ENCODE peak calls at places on chromosomes 12 and 14, in four cellular contexts. One of them, this sample, is unnamed. For H3K27me3, the result is how much of the 10 kb centered on the place peaks cover.

GRCh38 chr14:67883717-67884116 is 64.1 kb downstream of the RAD51B start:
- DNase-seq in ascending aorta: no peak
- DNase-seq in right atrium auricular region: no peak
- DNase-seq in esophagus squamous epithelium: no peak
- DNase-seq in this sample: no peak

GRCh38 chr14:75634848-75635247 is 25.8 kb downstream of the ERG28 start:
- DNase-seq in ascending aorta: no peak
- DNase-seq in right atrium auricular region: no peak
- DNase-seq in esophagus squamous epithelium: no peak
- DNase-seq in this sample: no peak

GRCh38 chr14:34692348-34692747 is 22.0 kb downstream of the CFL2 start:
- DNase-seq in ascending aorta: no peak
- DNase-seq in right atrium auricular region: no peak
- DNase-seq in esophagus squamous epithelium: no peak
- DNase-seq in this sample: no peak

GRCh38 chr12:126668538-126668937 is 1598.4 kb upstream of the TMEM132C start:
- DNase-seq in ascending aorta: no peak
- DNase-seq in right atrium auricular region: no peak
- DNase-seq in esophagus squamous epithelium: no peak
- DNase-seq in this sample: no peak

GRCh38 chr14:21068521-21069387 is 1.4 kb upstream of the ARHGEF40 start:
- DNase-seq in ascending aorta: peak
- DNase-seq in right atrium auricular region: peak
- DNase-seq in esophagus squamous epithelium: no peak
- DNase-seq in this sample: no peak

GRCh38 chr12:15982471-15982870 is 71.3 kb downstream of the DERA start:
- DNase-seq in ascending aorta: no peak
- DNase-seq in right atrium auricular region: no peak
- DNase-seq in esophagus squamous epithelium: no peak
- DNase-seq in this sample: no peak

GRCh38 chr12:78938341-78939084 is 73.9 kb downstream of the SYT1 start:
- DNase-seq in ascending aorta: no peak
- DNase-seq in right atrium auricular region: no peak
- DNase-seq in esophagus squamous epithelium: no peak
- DNase-seq in this sample: no peak

GRCh38 chr14:52902971-52903385 is 47.9 kb downstream of the FERMT2 start:
- DNase-seq in ascending aorta: no peak
- DNase-seq in right atrium auricular region: no peak
- DNase-seq in esophagus squamous epithelium: no peak
- DNase-seq in this sample: no peak

GRCh38 chr12:68831272-68831671 is 23.3 kb downstream of the MDM2 start:
- DNase-seq in ascending aorta: no peak
- DNase-seq in right atrium auricular region: no peak
- DNase-seq in esophagus squamous epithelium: no peak
- DNase-seq in this sample: no peak

GRCh38 chr12:92468358-92469020 is 234.3 kb upstream of the PLEKHG7 start:
- DNase-seq in ascending aorta: no peak
- DNase-seq in right atrium auricular region: no peak
- DNase-seq in esophagus squamous epithelium: no peak
- DNase-seq in this sample: no peak

GRCh38 chr12:64796205-64796845 is 28.1 kb upstream of the TBC1D30 start:
- DNase-seq in ascending aorta: peak
- DNase-seq in right atrium auricular region: no peak
- DNase-seq in esophagus squamous epithelium: peak
- DNase-seq in this sample: no peak

GRCh38 chr14:101721951-101722661 is 39.4 kb upstream of the PPP2R5C start:
- DNase-seq in ascending aorta: peak
- DNase-seq in right atrium auricular region: peak
- DNase-seq in esophagus squamous epithelium: no peak
- DNase-seq in this sample: peak

GRCh38 chr12:47841506-47841905 is 21.8 kb upstream of the HDAC7 start:
- DNase-seq in ascending aorta: no peak
- DNase-seq in right atrium auricular region: no peak
- DNase-seq in esophagus squamous epithelium: no peak
- DNase-seq in this sample: no peak

GRCh38 chr12:92294676-92295440 is 149.2 kb upstream of the BTG1 start:
- DNase-seq in ascending aorta: no peak
- DNase-seq in right atrium auricular region: no peak
- DNase-seq in esophagus squamous epithelium: no peak
- DNase-seq in this sample: no peak

GRCh38 chr12:64457036-64457435 is 5.1 kb downstream of the TBK1 start:
- DNase-seq in ascending aorta: no peak
- DNase-seq in right atrium auricular region: no peak
- DNase-seq in esophagus squamous epithelium: no peak
- DNase-seq in this sample: no peak

GRCh38 chr14:71399057-71399487 is 491.8 kb downstream of the PCNX1 start:
- DNase-seq in ascending aorta: no peak
- DNase-seq in right atrium auricular region: no peak
- DNase-seq in esophagus squamous epithelium: no peak
- DNase-seq in this sample: no peak

GRCh38 chr14:63457498-63457897 is 85.7 kb downstream of the PPP2R5E start:
- DNase-seq in ascending aorta: no peak
- DNase-seq in right atrium auricular region: no peak
- DNase-seq in esophagus squamous epithelium: no peak
- DNase-seq in this sample: no peak

GRCh38 chr14:34387974-34388533 is 74.0 kb downstream of the SPTSSA start:
- DNase-seq in ascending aorta: no peak
- DNase-seq in right atrium auricular region: no peak
- DNase-seq in esophagus squamous epithelium: no peak
- DNase-seq in this sample: no peak

GRCh38 chr12:41940571-41940970 is 204.1 kb downstream of the GXYLT1 start:
- DNase-seq in ascending aorta: no peak
- DNase-seq in right atrium auricular region: no peak
- DNase-seq in esophagus squamous epithelium: no peak
- DNase-seq in this sample: no peak

GRCh38 chr14:99571303-99571986 is 32.6 kb downstream of the CCDC85C start:
- DNase-seq in ascending aorta: no peak
- DNase-seq in right atrium auricular region: no peak
- DNase-seq in esophagus squamous epithelium: no peak
- DNase-seq in this sample: no peak

GRCh38 chr14:59507063-59507751 is 22.9 kb downstream of the JKAMP start:
- DNase-seq in ascending aorta: peak
- DNase-seq in right atrium auricular region: no peak
- DNase-seq in esophagus squamous epithelium: no peak
- DNase-seq in this sample: no peak

GRCh38 chr12:32365473-32366064 is 33.8 kb upstream of the FGD4 start:
- DNase-seq in ascending aorta: peak
- DNase-seq in right atrium auricular region: no peak
- DNase-seq in esophagus squamous epithelium: no peak
- DNase-seq in this sample: no peak

GRCh38 chr14:74478996-74479635 is 14.0 kb downstream of the NPC2 start:
- DNase-seq in ascending aorta: no peak
- DNase-seq in right atrium auricular region: no peak
- DNase-seq in esophagus squamous epithelium: no peak
- DNase-seq in this sample: no peak

GRCh38 chr12:5022465-5023061 is 21.1 kb upstream of the KCNA5 start:
- DNase-seq in ascending aorta: no peak
- DNase-seq in right atrium auricular region: no peak
- DNase-seq in esophagus squamous epithelium: no peak
- DNase-seq in this sample: no peak

GRCh38 chr14:65432361-65432948 is 19.9 kb downstream of the FUT8 start:
- DNase-seq in ascending aorta: no peak
- DNase-seq in right atrium auricular region: no peak
- DNase-seq in esophagus squamous epithelium: no peak
- DNase-seq in this sample: no peak

GRCh38 chr14:35159742-35160409 is 37.5 kb downstream of the PRORP start:
- DNase-seq in ascending aorta: no peak
- DNase-seq in right atrium auricular region: no peak
- DNase-seq in esophagus squamous epithelium: no peak
- DNase-seq in this sample: no peak

GRCh38 chr12:110639336-110640178 is 25.6 kb downstream of the TCTN1 start:
- DNase-seq in ascending aorta: no peak
- DNase-seq in right atrium auricular region: no peak
- DNase-seq in esophagus squamous epithelium: no peak
- DNase-seq in this sample: no peak

GRCh38 chr12:105922670-105923102 is 216.1 kb downstream of the NUAK1 start:
- DNase-seq in ascending aorta: no peak
- DNase-seq in right atrium auricular region: no peak
- DNase-seq in esophagus squamous epithelium: no peak
- DNase-seq in this sample: no peak

GRCh38 chr12:62720661-62721330 is 214.2 kb downstream of the PPM1H start:
- DNase-seq in ascending aorta: no peak
- DNase-seq in right atrium auricular region: no peak
- DNase-seq in esophagus squamous epithelium: no peak
- DNase-seq in this sample: no peak

GRCh38 chr12:127191124-127191523 is 1075.8 kb upstream of the TMEM132C start:
- DNase-seq in ascending aorta: no peak
- DNase-seq in right atrium auricular region: no peak
- DNase-seq in esophagus squamous epithelium: no peak
- DNase-seq in this sample: no peak

GRCh38 chr12:79151956-79152355 is 287.4 kb downstream of the SYT1 start:
- DNase-seq in ascending aorta: no peak
- DNase-seq in right atrium auricular region: no peak
- DNase-seq in esophagus squamous epithelium: no peak
- DNase-seq in this sample: no peak

GRCh38 chr14:20427231-20428009 is 8.5 kb downstream of the KLHL33 start:
- DNase-seq in ascending aorta: no peak
- DNase-seq in right atrium auricular region: no peak
- DNase-seq in esophagus squamous epithelium: no peak
- DNase-seq in this sample: no peak

GRCh38 chr14:86892167-86892956 is 1100.6 kb downstream of the GALC start:
- DNase-seq in ascending aorta: no peak
- DNase-seq in right atrium auricular region: no peak
- DNase-seq in esophagus squamous epithelium: no peak
- DNase-seq in this sample: no peak

GRCh38 chr12:78431931-78432330 is 432.6 kb upstream of the SYT1 start:
- DNase-seq in ascending aorta: no peak
- DNase-seq in right atrium auricular region: no peak
- DNase-seq in esophagus squamous epithelium: no peak
- DNase-seq in this sample: no peak

DNA sequence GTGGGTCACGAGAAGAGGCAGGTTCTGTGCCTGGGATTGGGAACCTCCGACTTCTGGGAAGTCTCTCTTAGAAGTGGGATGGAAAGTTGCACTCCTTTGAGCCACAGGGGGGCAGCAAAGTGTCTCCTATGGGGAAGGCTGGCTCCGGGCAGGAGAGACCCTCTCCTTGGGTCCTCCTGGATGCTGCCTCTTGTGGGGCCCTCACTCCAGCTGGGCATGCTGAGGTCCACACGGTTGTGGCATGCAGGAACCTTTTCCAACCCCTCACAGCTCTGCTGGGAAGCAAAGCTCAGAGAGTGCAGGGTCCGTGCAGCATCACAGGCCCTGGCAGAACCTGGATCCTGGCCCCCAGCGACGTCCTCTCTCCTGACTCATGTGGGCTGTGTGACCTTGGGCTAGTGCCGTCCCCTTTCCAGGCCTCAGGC is 17.4 kb downstream of the SDSL start:
- DNase-seq in ascending aorta: no peak
- DNase-seq in right atrium auricular region: no peak
- DNase-seq in esophagus squamous epithelium: no peak
- DNase-seq in this sample: no peak
- TF ChIP-seq CTCF in ascending aorta: peak
- TF ChIP-seq CTCF in right atrium auricular region: peak
- TF ChIP-seq CTCF in esophagus squamous epithelium: no peak
- TF ChIP-seq CTCF in this sample: peak

GRCh38 chr14:92492261-92492660 is 21.3 kb upstream of the RIN3 start:
- DNase-seq in ascending aorta: peak
- DNase-seq in right atrium auricular region: peak
- DNase-seq in esophagus squamous epithelium: no peak
- DNase-seq in this sample: no peak

GRCh38 chr14:92491782-92492181 is 21.8 kb upstream of the RIN3 start:
- DNase-seq in ascending aorta: no peak
- DNase-seq in right atrium auricular region: no peak
- DNase-seq in esophagus squamous epithelium: no peak
- DNase-seq in this sample: no peak

GRCh38 chr14:92487513-92488133 is 26.0 kb upstream of the RIN3 start:
- DNase-seq in ascending aorta: no peak
- DNase-seq in right atrium auricular region: peak
- DNase-seq in esophagus squamous epithelium: no peak
- DNase-seq in this sample: no peak

GRCh38 chr14:92490239-92490959 is 23.2 kb upstream of the RIN3 start:
- DNase-seq in ascending aorta: peak
- DNase-seq in right atrium auricular region: peak
- DNase-seq in esophagus squamous epithelium: no peak
- DNase-seq in this sample: no peak

DNA sequence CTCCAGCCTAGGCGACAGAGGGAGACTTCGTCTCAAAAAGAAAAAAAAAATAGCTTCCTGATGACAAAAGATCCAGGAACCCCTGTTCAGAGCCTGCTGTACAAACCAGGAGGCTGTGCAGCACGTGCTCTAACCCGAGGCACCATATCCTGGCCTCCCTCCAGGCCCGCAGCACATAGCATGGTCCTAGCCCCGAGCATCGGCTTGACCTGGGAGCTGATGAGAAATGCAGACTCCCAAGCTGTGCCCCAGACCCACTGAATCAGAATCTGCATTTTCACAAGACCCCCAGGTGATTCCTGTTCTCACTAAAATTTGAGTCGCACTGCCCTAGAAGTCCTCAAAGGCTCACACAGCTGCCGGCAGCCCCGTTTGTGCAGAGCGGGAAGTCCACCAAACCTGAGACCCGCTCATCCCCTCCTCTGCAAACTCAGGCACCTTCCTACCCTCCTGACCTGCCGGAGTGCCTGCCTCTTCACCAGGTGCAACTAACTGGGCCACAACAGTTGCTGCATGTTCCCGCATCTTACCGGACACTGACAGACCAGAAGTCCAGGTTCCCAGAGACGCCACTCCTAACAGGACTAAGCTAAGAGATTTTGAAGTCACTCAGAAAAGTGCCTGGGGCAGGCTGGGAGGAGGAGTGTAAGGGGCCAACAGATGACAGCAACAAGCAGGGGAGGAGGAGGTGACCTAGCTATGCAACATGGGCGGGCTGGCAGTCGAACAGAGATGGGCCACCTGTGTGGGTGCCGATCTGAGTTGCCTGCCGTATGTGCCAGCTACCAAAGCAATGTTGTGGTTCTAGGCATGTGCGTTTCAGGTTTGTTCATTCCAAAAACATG is 24.0 kb upstream of the RIN3 start:
- DNase-seq in ascending aorta: peak
- DNase-seq in right atrium auricular region: peak
- DNase-seq in esophagus squamous epithelium: no peak
- DNase-seq in this sample: no peak
- H3K27ac ChIP-seq in ascending aorta: no peak
- H3K27ac ChIP-seq in right atrium auricular region: no peak
- H3K27ac ChIP-seq in esophagus squamous epithelium: peak
- H3K27ac ChIP-seq in this sample: peak

GRCh38 chr12:40681148-40681547 is 11.1 kb upstream of the CNTN1 start:
- DNase-seq in ascending aorta: no peak
- DNase-seq in right atrium auricular region: no peak
- DNase-seq in esophagus squamous epithelium: no peak
- DNase-seq in this sample: no peak
- H3K27me3 ChIP-seq in ascending aorta: under half
- H3K27me3 ChIP-seq in right atrium auricular region: under half
- H3K27me3 ChIP-seq in esophagus squamous epithelium: under half
- H3K27me3 ChIP-seq in this sample: under half

DNA sequence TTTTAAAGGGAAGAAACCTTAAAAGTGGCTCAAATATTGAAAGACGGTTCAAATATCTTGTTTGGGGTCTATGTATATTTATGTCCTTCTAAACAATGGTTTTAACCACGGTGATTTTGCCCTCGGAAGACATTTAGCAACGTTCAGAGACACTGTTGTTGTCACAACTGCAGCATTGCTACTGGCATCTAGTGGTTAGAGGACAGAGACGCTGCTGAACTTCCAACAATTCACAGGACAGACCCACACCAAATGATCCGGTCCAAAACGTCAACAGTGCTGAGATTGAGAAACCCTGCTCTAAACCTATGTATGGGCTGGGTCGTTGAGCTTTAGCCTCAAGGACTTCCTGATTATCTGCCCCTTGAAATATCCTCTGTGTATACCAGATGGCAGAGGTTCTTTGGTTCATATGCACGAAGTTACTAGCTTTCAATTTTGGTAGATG is 1.7 kb downstream of the ANGEL1 start:
- DNase-seq in ascending aorta: peak
- DNase-seq in right atrium auricular region: no peak
- DNase-seq in esophagus squamous epithelium: no peak
- DNase-seq in this sample: peak
- TF ChIP-seq CTCF in ascending aorta: peak
- TF ChIP-seq CTCF in right atrium auricular region: peak
- TF ChIP-seq CTCF in esophagus squamous epithelium: no peak
- TF ChIP-seq CTCF in this sample: peak